ENCODE peak calls at places on chromosomes 12 and 14, in seven cellular contexts. L is HCT116; C is memory B cell; R is RWPE1; D is ovary; B is nephron progenitor cell; F is activated CD8-positive, alpha-beta memory T cell treated with anti-CD3 and anti-CD28 coated beads, Interleukin-2, amount 50 U/mL, for 4 hours. E is an unnamed sample.

GRCh38 chr14:34797747-34798583 is 77.2 kb downstream of the BAZ1A start:
- DNase-seq in R (no peak), F (no peak), C (no peak), D (no peak), L (no peak), B (no peak), E (no peak)

GRCh38 chr14:103545915-103546650 is 16.4 kb downstream of the BAG5 start:
- DNase-seq in R (no peak), F (peak), B (no peak), D (no peak), L (no peak), C (no peak), E (peak)

GRCh38 chr14:72883963-72884362 is 9.9 kb downstream of the DPF3 start:
- DNase-seq in R (no peak), B (no peak), L (no peak), C (no peak), F (no peak), D (no peak), E (no peak)

GRCh38 chr12:85835810-85836715 is at the start of gene RASSF9:
- DNase-seq in R (peak), C (no peak), L (no peak), D (peak), F (no peak), B (no peak), E (peak)

GRCh38 chr14:88463318-88463717 is 77.9 kb downstream of the SPATA7 start:
- DNase-seq in L (peak), F (no peak), D (no peak), C (no peak), R (no peak), B (no peak), E (no peak)

GRCh38 chr12:28108599-28108998 is 81.7 kb upstream of the CCDC91 start:
- DNase-seq in F (no peak), C (no peak), B (no peak), D (no peak), L (no peak), R (no peak), E (no peak)

GRCh38 chr12:50282581-50283229 is 615 bp downstream of the LIMA1 start:
- DNase-seq in C (no peak), L (no peak), F (no peak), D (no peak), R (peak), B (no peak), E (no peak)

GRCh38 chr12:103745962-103746361 is 95.1 kb downstream of the NT5DC3 start:
- DNase-seq in C (no peak), D (no peak), B (no peak), R (no peak), F (no peak), L (peak), E (no peak)

GRCh38 chr14:97916100-97916499 is 1118.9 kb downstream of the VRK1 start:
- DNase-seq in C (no peak), R (no peak), B (no peak), F (no peak), D (no peak), L (no peak), E (no peak)

GRCh38 chr12:116441292-116441691 is 117.9 kb upstream of the MAP1LC3B2 start:
- DNase-seq in B (no peak), F (no peak), C (no peak), L (no peak), D (no peak), R (no peak), E (no peak)

GRCh38 chr12:6345319-6346071 is 3.6 kb upstream of the TNFRSF1A start:
- DNase-seq in B (no peak), C (no peak), D (no peak), L (peak), R (peak), F (peak), E (peak)

GRCh38 chr14:105317546-105317945 is 3.0 kb downstream of the PACS2 start:
- DNase-seq in R (no peak), L (no peak), D (no peak), C (no peak), F (no peak), B (no peak), E (no peak)

GRCh38 chr14:74314576-74314975 is 11.8 kb upstream of the ABCD4 start:
- DNase-seq in C (no peak), R (no peak), B (no peak), D (no peak), L (no peak), F (no peak), E (no peak)

GRCh38 chr14:103314496-103315277 is 19.4 kb upstream of the EIF5 start:
- DNase-seq in F (no peak), C (no peak), B (no peak), R (no peak), D (no peak), L (no peak), E (no peak)

GRCh38 chr12:64400041-64400440 is 4.2 kb upstream of the XPOT start:
- DNase-seq in B (no peak), F (no peak), R (no peak), D (no peak), C (no peak), L (no peak), E (no peak)

GRCh38 chr12:54286042-54286931 is 5.8 kb downstream of the HNRNPA1 start:
- DNase-seq in F (no peak), L (no peak), R (no peak), C (no peak), D (no peak), B (no peak), E (no peak)

GRCh38 chr12:122672515-122672914 is 30.6 kb downstream of the HCAR2 start:
- DNase-seq in D (no peak), L (no peak), F (no peak), R (no peak), C (no peak), B (no peak), E (no peak)

GRCh38 chr14:30114051-30114450 is 186.4 kb upstream of the PRKD1 start:
- DNase-seq in R (no peak), C (no peak), F (no peak), B (no peak), L (no peak), D (no peak), E (no peak)

GRCh38 chr12:32532415-32532814 is 133.1 kb downstream of the FGD4 start:
- DNase-seq in D (no peak), F (no peak), B (no peak), L (no peak), C (no peak), R (no peak), E (no peak)

GRCh38 chr12:10409387-10409786 is at the start of gene KLRC4:
- DNase-seq in R (no peak), C (no peak), D (no peak), B (no peak), L (peak), F (no peak), E (no peak)

GRCh38 chr14:42490536-42490935 is 883.9 kb downstream of the LRFN5 start:
- DNase-seq in B (no peak), R (no peak), C (no peak), F (no peak), L (no peak), D (no peak), E (no peak)

GRCh38 chr12:114709112-114709511 is 25.1 kb upstream of the TBX3 start:
- DNase-seq in L (no peak), C (no peak), R (no peak), D (no peak), F (no peak), B (no peak), E (no peak)

GRCh38 chr14:42374332-42374731 is 767.7 kb downstream of the LRFN5 start:
- DNase-seq in D (no peak), L (no peak), F (no peak), R (no peak), C (no peak), B (no peak), E (no peak)

GRCh38 chr14:21262410-21262809 is 6.8 kb downstream of the HNRNPC start:
- DNase-seq in C (no peak), D (no peak), B (no peak), R (no peak), L (no peak), F (no peak), E (no peak)

GRCh38 chr12:53659011-53659551 is 16.8 kb downstream of the ATP5MC2 start:
- DNase-seq in F (no peak), R (peak), D (no peak), C (no peak), L (peak), B (peak), E (peak)

GRCh38 chr12:4220489-4220888 is 53.1 kb upstream of the CCND2 start:
- DNase-seq in R (no peak), F (no peak), L (no peak), D (no peak), B (no peak), C (no peak), E (no peak)

GRCh38 chr14:28057286-28058011 is 709.1 kb upstream of the FOXG1 start:
- DNase-seq in B (no peak), C (no peak), F (no peak), R (no peak), D (no peak), L (no peak), E (no peak)

GRCh38 chr14:104393199-104393897 is 186.2 kb upstream of the C14orf180 start:
- DNase-seq in L (no peak), F (no peak), D (peak), R (no peak), B (no peak), C (no peak), E (no peak)

GRCh38 chr12:82740129-82741000 is 53.7 kb downstream of the TMTC2 start:
- DNase-seq in C (no peak), F (no peak), R (peak), L (peak), B (no peak), D (no peak), E (no peak)

E was measured in left cardiac atrium.